ENCODE peak calls at places on chromosomes 12 and 14, in seven cellular contexts. Y, I, H, N, S, M and A are unnamed samples.
A peak's percentile ranks its signal among the peaks of the same experiment; 100 is the strongest.

GRCh38 chr14:60670994-60671393 is 21.7 kb upstream of the SIX1 start:
- DNase-seq in H (no peak), S (no peak), I (no peak), M (no peak), N (no peak), Y (no peak), A (no peak)

GRCh38 chr12:116687888-116688287 is 50.0 kb downstream of the SPRING1 start:
- DNase-seq in M (peak; percentile 76), Y (peak; percentile 60), H (peak; percentile 86), N (no peak), I (peak; percentile 73), S (peak; percentile 44), A (peak; percentile 60)

GRCh38 chr12:124517260-124518050 is 50.0 kb downstream of the NCOR2 start:
- DNase-seq in H (no peak), N (no peak), S (no peak), I (peak; percentile 39), Y (no peak), M (no peak), A (no peak)

GRCh38 chr12:107523760-107524558 is 161.6 kb upstream of the PWP1 start:
- DNase-seq in S (peak; percentile 74), N (no peak), M (no peak), H (no peak), I (no peak), Y (no peak), A (no peak)

GRCh38 chr12:61991663-61992062 is 268.5 kb upstream of the USP15 start:
- DNase-seq in N (no peak), M (no peak), S (no peak), I (no peak), H (no peak), Y (no peak), A (no peak)

GRCh38 chr14:103103461-103104388 is 9.2 kb downstream of the EXOC3L4 start:
- DNase-seq in N (no peak), H (peak; percentile 46), I (no peak), M (no peak), Y (no peak), S (peak; percentile 87), A (no peak)

GRCh38 chr12:124678421-124678893 is 111.0 kb upstream of the NCOR2 start:
- DNase-seq in M (no peak), S (no peak), N (no peak), Y (no peak), I (no peak), H (no peak), A (no peak)

GRCh38 chr12:113650476-113650875 is 178.8 kb upstream of the LHX5 start:
- DNase-seq in N (no peak), Y (no peak), I (no peak), M (no peak), H (no peak), S (no peak), A (no peak)

GRCh38 chr14:44505588-44505987 is 1.5 kb downstream of the FSCB start:
- DNase-seq in Y (no peak), M (no peak), H (peak; percentile 28), N (no peak), S (no peak), I (peak; percentile 18), A (no peak)

GRCh38 chr12:15629761-15630160 is 159.4 kb downstream of the EPS8 start:
- DNase-seq in S (no peak), I (no peak), H (no peak), M (no peak), N (no peak), Y (no peak), A (no peak)

GRCh38 chr14:106872619-106873446 is 1346.5 kb downstream of the TMEM121 start:
- DNase-seq in I (peak; percentile 20), Y (no peak), S (peak; percentile 84), N (no peak), H (no peak), M (no peak), A (peak; percentile 15)

GRCh38 chr12:95201056-95201670 is 16.1 kb downstream of the FGD6 start:
- DNase-seq in M (no peak), S (no peak), I (no peak), N (no peak), H (no peak), Y (no peak), A (no peak)

GRCh38 chr12:98852181-98852580 is 207.1 kb downstream of the APAF1 start:
- DNase-seq in M (no peak), Y (no peak), H (no peak), N (no peak), I (no peak), S (no peak), A (no peak)

GRCh38 chr12:77925536-77926108 is 94.9 kb downstream of the NAV3 start:
- DNase-seq in M (peak; percentile 68), N (peak; percentile 45), I (peak; percentile 76), H (peak; percentile 69), Y (peak; percentile 95), S (peak; percentile 78), A (peak; percentile 33)

GRCh38 chr12:104928036-104928770 is 29.9 kb downstream of the SLC41A2 start:
- DNase-seq in N (no peak), H (no peak), S (no peak), I (no peak), M (no peak), Y (no peak), A (no peak)

GRCh38 chr14:82778008-82778407 is 1244.4 kb upstream of the SEL1L start:
- DNase-seq in I (no peak), M (no peak), H (no peak), S (no peak), Y (no peak), N (no peak), A (no peak)

GRCh38 chr12:91555981-91556380 is 373.4 kb upstream of the DCN start:
- DNase-seq in Y (no peak), I (no peak), S (no peak), H (no peak), M (no peak), N (no peak), A (no peak)

GRCh38 chr14:101961011-101961721 is 3.2 kb upstream of the DYNC1H1 start:
- DNase-seq in Y (peak; percentile 63), N (peak; percentile 36), S (peak; percentile 72), I (peak; percentile 74), M (peak; percentile 70), H (peak; percentile 82), A (peak; percentile 67)

GRCh38 chr12:84508943-84509342 is 403.7 kb downstream of the SLC6A15 start:
- DNase-seq in S (no peak), I (no peak), H (no peak), N (no peak), Y (no peak), M (no peak), A (no peak)

GRCh38 chr12:120343692-120344091 is 16.1 kb upstream of the PLA2G1B start:
- DNase-seq in Y (no peak), I (no peak), N (no peak), S (no peak), M (no peak), H (no peak), A (no peak)

GRCh38 chr12:88306471-88307069 is 164.5 kb downstream of the TMTC3 start:
- DNase-seq in S (no peak), I (no peak), M (no peak), H (no peak), N (no peak), Y (no peak), A (peak; percentile 5)

GRCh38 chr12:56932867-56933266 is 1.3 kb downstream of the SDR9C7 start:
- DNase-seq in I (no peak), S (no peak), N (no peak), Y (no peak), M (no peak), H (no peak), A (peak; percentile 40)

GRCh38 chr12:131454418-131455217 is 256.3 kb upstream of the SFSWAP start:
- DNase-seq in S (peak; percentile 60), Y (peak; percentile 76), I (peak; percentile 82), M (peak; percentile 63), H (peak; percentile 82), N (no peak), A (peak; percentile 76)

DNA sequence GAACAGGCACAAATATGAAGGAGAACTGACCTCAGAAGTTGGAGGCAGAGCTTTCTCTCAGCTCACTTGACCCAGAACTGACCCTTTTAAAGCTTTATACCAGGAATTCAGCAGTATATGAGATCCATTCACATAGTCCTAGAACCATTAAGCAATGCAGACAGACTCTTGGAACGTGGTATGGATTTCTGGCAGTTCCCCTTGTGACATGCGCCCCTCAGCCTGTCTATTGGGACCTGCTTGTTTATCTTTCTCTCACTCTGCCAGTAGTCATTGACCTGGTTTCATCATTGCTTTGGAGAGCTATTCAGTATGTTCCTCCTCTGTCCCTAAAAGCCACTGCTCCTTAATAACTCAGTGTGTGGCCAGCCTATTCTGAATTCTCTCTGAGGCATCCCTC is 43.1 kb upstream of the GSG1 start:
- DNase-seq in Y (no peak), N (no peak), M (no peak), H (no peak), S (no peak), I (no peak), A (no peak)
- TF ChIP-seq SP1 in Y (no peak), N (no peak), M (no peak), H (no peak), S (no peak), I (no peak), A (no peak)

GRCh38 chr14:100714205-100714781 is 12.4 kb upstream of the DLK1 start:
- DNase-seq in H (no peak), I (no peak), S (no peak), M (no peak), N (no peak), Y (no peak), A (peak; percentile 33)
- TF ChIP-seq SP1 in H (no peak), I (no peak), S (no peak), M (no peak), N (no peak), Y (no peak), A (no peak)

DNA sequence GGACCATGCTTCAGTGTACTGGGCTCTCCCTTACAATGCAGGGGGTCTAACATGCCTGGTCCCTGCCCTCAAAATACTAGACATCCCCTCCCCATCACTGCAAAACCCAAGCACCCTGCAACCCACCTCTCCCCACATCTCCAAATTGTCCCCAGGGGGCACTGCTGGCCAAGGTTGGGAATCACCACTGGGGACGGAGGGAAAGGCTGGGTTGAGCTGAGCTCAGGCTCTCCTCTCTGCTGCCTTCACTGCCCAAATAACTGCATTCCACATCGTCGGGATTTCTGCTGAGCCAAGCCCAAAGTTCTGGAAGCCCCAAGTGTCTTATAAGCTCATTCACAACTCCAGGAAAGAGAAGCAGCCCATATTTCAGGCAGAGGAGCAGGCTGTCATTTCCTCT is 69.6 kb downstream of the NT5DC3 start:
- DNase-seq in S (peak; percentile 42), Y (no peak), I (peak; percentile 46), N (no peak), M (peak; percentile 38), H (peak; percentile 68), A (peak; percentile 51)
- TF ChIP-seq SP1 in S (no peak), Y (no peak), I (no peak), N (no peak), M (no peak), H (no peak), A (no peak)

GRCh38 chr12:5217936-5218335 is 174.3 kb downstream of the KCNA5 start:
- DNase-seq in H (no peak), Y (no peak), N (no peak), S (no peak), M (no peak), I (no peak), A (no peak)

GRCh38 chr12:5226581-5226980 is 182.9 kb downstream of the KCNA5 start:
- DNase-seq in I (no peak), H (no peak), Y (no peak), M (no peak), S (no peak), N (no peak), A (no peak)

GRCh38 chr12:5222011-5222461 is 178.4 kb downstream of the KCNA5 start:
- DNase-seq in Y (no peak), H (peak; percentile 54), M (no peak), S (no peak), N (no peak), I (no peak), A (no peak)

GRCh38 chr12:5222729-5223128 is 179.1 kb downstream of the KCNA5 start:
- DNase-seq in Y (no peak), H (no peak), S (no peak), M (no peak), N (no peak), I (no peak), A (no peak)

GRCh38 chr12:5220835-5221234 is 177.2 kb downstream of the KCNA5 start:
- DNase-seq in N (no peak), Y (no peak), I (no peak), M (no peak), H (no peak), S (no peak), A (peak; percentile 36)
- TF ChIP-seq SP1 in N (no peak), Y (no peak), I (no peak), M (no peak), H (no peak), S (no peak), A (no peak)